ENCODE peak calls at places on chromosomes 4 and X, in six cellular contexts. J, F, R, H, B and U are unnamed samples. For H3K4me1, the result is how much of the 10 kb centered on the place peaks cover.

GRCh38 chrX:97155809-97156208 is 272.1 kb downstream of the RPA4 start:
- DNase-seq in F (no peak), B (no peak), J (no peak), R (no peak), H (no peak), U (no peak)

GRCh38 chr4:138951764-138952163 is 63.8 kb upstream of the NOCT start:
- DNase-seq in H (no peak), J (no peak), R (no peak), B (no peak), F (no peak), U (no peak)

GRCh38 chr4:61572160-61572559 is 372.0 kb downstream of the ADGRL3 start:
- DNase-seq in F (no peak), J (no peak), R (no peak), H (no peak), B (no peak), U (no peak)

GRCh38 chr4:7655549-7656243 is 221.0 kb upstream of the PSAPL1 start:
- DNase-seq in H (no peak), J (no peak), R (no peak), B (no peak), F (no peak), U (no peak)

GRCh38 chr4:136471051-136471450 is 1061.2 kb downstream of the PCDH18 start:
- DNase-seq in J (no peak), B (no peak), R (no peak), F (no peak), H (no peak), U (no peak)

GRCh38 chr4:38371391-38371851 is 292.6 kb upstream of the KLF3 start:
- DNase-seq in H (no peak), F (no peak), J (no peak), R (no peak), B (no peak), U (no peak)

GRCh38 chr4:102168580-102168979 is 176.7 kb downstream of the SLC39A8 start:
- DNase-seq in F (no peak), H (no peak), R (no peak), J (no peak), B (no peak), U (peak)

GRCh38 chr4:73396993-73397972 is 6.8 kb upstream of the ALB start:
- DNase-seq in B (no peak), H (peak), R (no peak), F (no peak), J (no peak), U (no peak)

GRCh38 chrX:151871244-151871643 is 41.4 kb upstream of the MAGEA4 start:
- DNase-seq in H (no peak), F (no peak), B (peak), R (no peak), J (no peak), U (no peak)

DNA sequence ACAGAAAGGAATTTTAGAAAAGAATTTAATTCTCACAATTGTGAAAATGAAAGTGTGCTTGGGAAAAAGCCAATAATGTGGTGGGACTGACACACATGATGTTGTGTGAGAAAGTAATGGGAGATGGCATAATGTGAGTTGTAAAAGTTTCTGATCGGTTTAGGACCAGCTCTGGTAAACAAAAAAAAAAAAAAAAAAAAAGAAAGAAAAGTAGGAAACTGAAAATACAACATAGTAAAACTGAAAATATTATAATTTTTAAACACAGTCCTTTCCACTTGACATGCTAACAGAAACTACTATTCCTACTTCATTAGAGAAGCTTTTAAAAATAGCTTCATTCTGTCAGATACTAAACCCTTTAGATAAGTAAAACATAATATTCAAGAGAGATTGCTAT is 28.2 kb downstream of the RAP1GDS1 start:
- DNase-seq in H (no peak), F (no peak), B (no peak), R (no peak), J (no peak), U (no peak)
- H3K4me1 ChIP-seq in H (under half), F (under half), B (under half), R (under half), J (half or more), U (under half)

DNA sequence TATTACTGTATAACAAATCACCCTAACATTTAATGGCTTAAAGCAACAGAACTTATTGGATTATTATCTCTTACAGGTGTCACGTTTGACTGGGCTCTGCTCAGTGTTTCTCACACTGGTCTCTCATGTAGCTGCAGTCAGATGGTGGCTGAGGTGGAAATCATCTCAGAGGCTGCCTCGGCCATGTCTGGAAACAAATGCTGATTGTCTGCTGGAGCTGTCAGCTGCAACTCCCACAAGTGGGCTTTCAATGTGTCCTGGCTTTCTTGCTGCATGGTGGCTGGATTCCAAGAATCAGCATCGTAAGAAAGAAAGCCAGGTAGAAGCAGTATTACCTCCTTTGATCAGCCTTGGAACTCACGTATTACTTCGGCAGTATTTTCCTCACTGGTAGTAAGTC is 277.6 kb downstream of the SPANXN1 start:
- DNase-seq in H (no peak), F (no peak), J (no peak), B (no peak), R (no peak), U (no peak)
- H3K4me1 ChIP-seq in H (under half), F (under half), J (under half), B (under half), R (under half), U (under half)

GRCh38 chr4:169663894-169664293 is 43.5 kb downstream of the CLCN3 start:
- DNase-seq in F (no peak), B (no peak), R (no peak), H (peak), J (no peak), U (peak)
- H3K4me1 ChIP-seq in F (under half), B (under half), R (half or more), H (under half), J (under half), U (under half)

DNA sequence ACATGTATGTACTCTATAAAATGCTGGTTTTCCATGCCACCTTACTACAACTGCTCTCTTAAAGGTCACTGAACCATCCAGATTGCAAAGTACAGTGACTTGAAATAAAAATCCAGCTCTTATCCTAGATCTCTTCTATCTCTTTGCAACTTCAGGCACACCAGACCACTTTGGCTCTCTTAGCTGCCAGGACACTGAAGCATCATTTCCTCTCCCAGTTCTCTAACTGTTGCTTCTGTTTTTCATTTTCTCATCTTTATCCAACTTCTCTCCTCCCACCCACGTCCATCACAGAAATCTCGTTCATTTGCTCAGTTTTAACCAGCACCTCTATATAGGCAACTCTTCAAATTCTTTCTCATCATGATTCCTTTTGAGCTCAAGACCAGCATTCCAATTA is 74.3 kb downstream of the METTL14 start:
- DNase-seq in F (no peak), J (peak), R (no peak), B (no peak), H (no peak), U (no peak)
- H3K4me1 ChIP-seq in F (half or more), J (half or more), R (under half), B (under half), H (under half), U (under half)

GRCh38 chr4:52265781-52266525 is 214.8 kb downstream of the SPATA18 start:
- DNase-seq in B (no peak), R (no peak), H (no peak), F (no peak), J (no peak), U (no peak)

GRCh38 chr4:52263612-52264011 is 212.5 kb downstream of the SPATA18 start:
- DNase-seq in H (no peak), B (no peak), J (no peak), F (no peak), R (no peak), U (no peak)

GRCh38 chr4:52260507-52261302 is 209.6 kb downstream of the SPATA18 start:
- DNase-seq in B (no peak), J (peak), H (no peak), F (no peak), R (no peak), U (no peak)

DNA sequence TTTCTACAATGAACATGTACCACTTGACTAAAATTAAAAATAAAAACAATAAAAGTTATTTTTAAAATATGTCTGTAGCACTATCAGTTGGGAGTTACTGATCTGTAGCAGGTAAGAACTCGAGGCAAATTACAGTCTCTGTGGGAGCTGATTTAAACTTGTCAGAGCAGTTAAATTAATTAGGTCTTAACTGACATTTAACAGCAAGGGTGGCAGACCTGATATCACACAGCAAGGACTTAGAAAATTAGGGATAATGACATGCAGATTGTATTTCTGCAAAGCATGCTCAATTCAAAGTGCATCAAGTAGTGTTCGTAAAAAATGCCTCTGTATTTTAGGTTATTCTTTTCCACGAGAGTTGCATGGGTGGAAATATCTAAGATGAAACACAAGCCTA is 208.9 kb downstream of the SPATA18 start:
- DNase-seq in B (no peak), J (no peak), H (no peak), F (no peak), R (no peak), U (no peak)
- H3K4me1 ChIP-seq in B (under half), J (under half), H (under half), F (under half), R (under half), U (under half)

GRCh38 chrX:150525061-150525919 is 43.1 kb upstream of the MTM1 start:
- DNase-seq in F (no peak), B (no peak), J (no peak), R (peak), H (no peak), U (no peak)

GRCh38 chrX:150527108-150527507 is 41.3 kb upstream of the MTM1 start:
- DNase-seq in H (no peak), F (no peak), R (no peak), B (no peak), J (no peak), U (no peak)

GRCh38 chrX:150529587-150529986 is 38.8 kb upstream of the MTM1 start:
- DNase-seq in H (no peak), F (no peak), B (no peak), R (no peak), J (no peak), U (no peak)

GRCh38 chrX:150530821-150531220 is 37.6 kb upstream of the MTM1 start:
- DNase-seq in J (no peak), B (no peak), F (no peak), R (no peak), H (no peak), U (no peak)

GRCh38 chrX:150526692-150527091 is 41.7 kb upstream of the MTM1 start:
- DNase-seq in R (no peak), B (no peak), H (no peak), J (no peak), F (no peak), U (no peak)
- H3K4me1 ChIP-seq in R (under half), B (under half), H (under half), J (under half), F (under half), U (under half)

GRCh38 chr4:156956947-156957346 is 14.7 kb downstream of the PDGFC start:
- DNase-seq in H (no peak), R (no peak), J (no peak), F (no peak), B (no peak), U (no peak)
- H3K4me1 ChIP-seq in H (under half), R (half or more), J (under half), F (under half), B (under half), U (under half)